ENCODE peak calls at places on chromosomes 16 and 17, in five cellular contexts. One of them, this sample, is unnamed. For H3K27me3, the result is how much of the 10 kb centered on the place peaks cover.

GRCh38 chr17:8941980-8942617 is 23.4 kb downstream of the PIK3R5 start:
- DNase-seq in A673: no peak
- DNase-seq in mammary epithelial cell: no peak
- DNase-seq in GM23248: no peak
- DNase-seq in keratinocyte: no peak
- DNase-seq in this sample: no peak

GRCh38 chr17:72476134-72476533 is 355.3 kb downstream of the SOX9 start:
- DNase-seq in A673: no peak
- DNase-seq in mammary epithelial cell: no peak
- DNase-seq in GM23248: no peak
- DNase-seq in keratinocyte: no peak
- DNase-seq in this sample: no peak

GRCh38 chr16:83403751-83404150 is 404.0 kb upstream of the HSBP1 start:
- DNase-seq in A673: no peak
- DNase-seq in mammary epithelial cell: peak
- DNase-seq in GM23248: peak
- DNase-seq in keratinocyte: peak
- DNase-seq in this sample: no peak

GRCh38 chr16:72198021-72198420 is 26.1 kb upstream of the PMFBP1 start:
- DNase-seq in A673: peak
- DNase-seq in mammary epithelial cell: no peak
- DNase-seq in GM23248: peak
- DNase-seq in keratinocyte: no peak
- DNase-seq in this sample: no peak

GRCh38 chr16:55815320-55815719 is 17.6 kb downstream of the CES1 start:
- DNase-seq in A673: no peak
- DNase-seq in mammary epithelial cell: no peak
- DNase-seq in GM23248: no peak
- DNase-seq in keratinocyte: no peak
- DNase-seq in this sample: no peak

GRCh38 chr17:80763293-80763867 is 218.7 kb downstream of the RPTOR start:
- DNase-seq in A673: no peak
- DNase-seq in mammary epithelial cell: no peak
- DNase-seq in GM23248: no peak
- DNase-seq in keratinocyte: no peak
- DNase-seq in this sample: no peak

GRCh38 chr16:66207864-66208226 is 158.6 kb upstream of the CDH5 start:
- DNase-seq in A673: no peak
- DNase-seq in mammary epithelial cell: no peak
- DNase-seq in GM23248: no peak
- DNase-seq in keratinocyte: no peak
- DNase-seq in this sample: peak

GRCh38 chr17:9529033-9529748 is 46.4 kb downstream of the STX8 start:
- DNase-seq in A673: peak
- DNase-seq in mammary epithelial cell: peak
- DNase-seq in GM23248: peak
- DNase-seq in keratinocyte: no peak
- DNase-seq in this sample: peak

GRCh38 chr17:76994237-76994637 is 126.0 kb downstream of the MGAT5B start:
- DNase-seq in A673: no peak
- DNase-seq in mammary epithelial cell: no peak
- DNase-seq in GM23248: no peak
- DNase-seq in keratinocyte: no peak
- DNase-seq in this sample: no peak

GRCh38 chr17:39563476-39563875 is 44.2 kb downstream of the NEUROD2 start:
- DNase-seq in A673: peak
- DNase-seq in mammary epithelial cell: no peak
- DNase-seq in GM23248: no peak
- DNase-seq in keratinocyte: no peak
- DNase-seq in this sample: no peak

DNA sequence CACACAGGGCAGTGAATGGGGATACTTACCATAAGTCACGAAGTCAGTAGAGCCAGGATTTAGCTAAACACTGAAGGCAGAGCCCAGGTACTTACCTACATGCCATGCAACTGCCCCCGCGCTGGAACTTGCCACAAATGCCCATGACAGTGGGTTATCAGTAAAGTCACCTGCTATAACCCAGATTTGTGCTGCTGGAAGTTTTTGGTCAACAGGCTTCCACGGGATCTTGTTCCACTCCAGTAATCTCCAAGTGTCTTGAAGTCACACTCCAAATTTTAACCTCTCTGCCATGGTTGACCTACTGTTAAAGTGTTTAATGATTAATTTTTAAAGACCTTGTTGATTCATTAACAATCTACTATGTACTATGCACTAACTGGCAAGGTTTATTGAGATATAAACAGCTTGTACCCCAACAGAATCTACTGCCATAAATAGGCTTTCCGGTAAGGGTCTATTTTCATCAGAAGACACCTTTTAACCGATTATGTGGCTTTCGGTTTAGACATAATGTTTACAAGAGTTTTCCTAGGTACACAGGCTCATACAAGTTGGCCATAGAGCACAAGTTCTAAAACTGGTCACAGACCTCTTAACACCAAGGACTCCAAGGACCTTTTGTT is 6.3 kb upstream of the SLC5A11 start:
- DNase-seq in A673: no peak
- DNase-seq in mammary epithelial cell: no peak
- DNase-seq in GM23248: no peak
- DNase-seq in keratinocyte: no peak
- DNase-seq in this sample: no peak
- H3K4me3 ChIP-seq in A673: no peak
- H3K4me3 ChIP-seq in mammary epithelial cell: no peak
- H3K4me3 ChIP-seq in GM23248: peak
- H3K4me3 ChIP-seq in keratinocyte: no peak
- H3K4me3 ChIP-seq in this sample: no peak

GRCh38 chr16:827513-827912 is 27.0 kb upstream of the GNG13 start:
- DNase-seq in A673: no peak
- DNase-seq in mammary epithelial cell: no peak
- DNase-seq in GM23248: no peak
- DNase-seq in keratinocyte: no peak
- DNase-seq in this sample: no peak

GRCh38 chr16:822909-823297 is 22.4 kb upstream of the GNG13 start:
- DNase-seq in A673: no peak
- DNase-seq in mammary epithelial cell: no peak
- DNase-seq in GM23248: no peak
- DNase-seq in keratinocyte: no peak
- DNase-seq in this sample: no peak

GRCh38 chr16:824601-825000 is 24.1 kb upstream of the GNG13 start:
- DNase-seq in A673: no peak
- DNase-seq in mammary epithelial cell: no peak
- DNase-seq in GM23248: no peak
- DNase-seq in keratinocyte: no peak
- DNase-seq in this sample: no peak

GRCh38 chr16:824194-824593 is 23.7 kb upstream of the GNG13 start:
- DNase-seq in A673: no peak
- DNase-seq in mammary epithelial cell: no peak
- DNase-seq in GM23248: no peak
- DNase-seq in keratinocyte: no peak
- DNase-seq in this sample: no peak

DNA sequence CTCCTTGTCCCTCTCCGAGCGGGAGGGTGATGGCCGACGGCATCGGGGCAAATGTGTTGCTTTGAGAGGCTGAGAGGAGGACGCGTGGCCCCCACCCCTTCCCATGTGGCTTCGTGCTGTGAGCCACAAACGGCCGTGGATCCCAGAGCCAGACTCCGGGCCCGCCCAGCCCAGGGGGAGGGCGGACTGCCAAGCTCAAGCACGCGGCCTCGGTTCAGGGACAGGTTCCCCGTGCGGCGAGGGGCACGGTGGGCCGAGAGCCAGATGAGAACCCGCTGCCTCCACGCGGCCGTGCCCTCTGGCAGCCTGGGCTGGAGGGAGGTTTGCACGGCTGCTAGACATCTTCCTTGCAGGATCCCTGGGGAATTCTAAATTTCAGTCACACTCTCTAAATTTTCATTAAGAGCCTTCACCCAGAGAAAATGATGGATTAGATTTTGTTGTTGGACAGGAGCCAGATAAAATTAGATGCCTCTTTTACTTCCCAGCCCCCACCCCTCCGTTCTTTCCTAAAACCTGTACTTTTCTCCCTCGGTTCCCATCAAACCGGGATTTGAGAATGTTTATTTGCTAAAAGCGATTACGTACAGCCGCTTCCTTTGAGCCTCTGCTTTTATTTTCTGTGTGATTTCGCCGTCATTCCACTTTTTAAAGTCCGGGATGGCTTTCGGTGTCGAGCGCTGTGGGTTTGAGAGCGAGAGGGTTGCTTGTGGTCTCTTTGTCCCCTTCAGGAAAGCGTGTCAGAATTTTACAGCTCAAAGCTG is 24.9 kb upstream of the GNG13 start:
- DNase-seq in A673: peak
- DNase-seq in mammary epithelial cell: no peak
- DNase-seq in GM23248: peak
- DNase-seq in keratinocyte: no peak
- DNase-seq in this sample: no peak
- TF ChIP-seq EZH2 in A673: no peak
- TF ChIP-seq EZH2 in mammary epithelial cell: no peak
- TF ChIP-seq EZH2 in GM23248: peak
- TF ChIP-seq EZH2 in keratinocyte: no peak
- TF ChIP-seq EZH2 in this sample: no peak

DNA sequence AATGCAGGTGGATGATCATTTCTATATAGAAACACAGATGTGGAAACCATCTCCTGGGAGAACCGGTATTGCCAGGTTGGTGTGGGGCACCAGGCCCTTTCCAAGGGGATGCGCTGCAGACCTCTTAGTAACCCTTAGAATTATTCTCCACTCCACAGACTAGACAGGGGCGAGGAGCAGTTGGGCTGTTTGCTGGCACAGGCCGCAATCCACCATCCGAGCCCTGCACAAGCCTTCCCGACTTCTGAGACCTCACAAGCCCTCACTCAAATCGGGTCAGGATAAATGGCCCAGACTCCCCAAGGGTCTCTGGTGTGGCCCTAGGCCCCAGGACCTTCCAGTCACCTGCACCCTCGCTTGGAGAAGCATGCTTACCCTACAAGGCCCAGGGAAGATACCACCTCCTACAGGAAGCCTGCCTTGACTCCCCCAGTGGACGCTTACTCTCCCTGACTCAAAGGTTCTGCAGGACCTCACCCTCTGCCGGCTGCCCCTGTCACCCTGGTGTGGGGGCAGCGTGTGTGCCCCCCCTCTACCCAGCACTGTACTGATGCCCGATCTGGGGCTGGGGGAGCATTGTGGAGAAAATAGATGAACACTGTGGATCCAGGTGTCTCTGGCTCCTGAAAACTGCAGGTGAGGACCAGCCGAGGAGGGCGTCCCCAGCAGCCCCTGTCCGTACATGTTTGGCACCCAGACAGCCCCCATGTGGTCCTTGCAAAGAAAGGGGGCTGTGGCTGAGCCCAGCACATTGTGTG is 49.8 kb upstream of the ACSF3 start:
- DNase-seq in A673: no peak
- DNase-seq in mammary epithelial cell: no peak
- DNase-seq in GM23248: no peak
- DNase-seq in keratinocyte: no peak
- DNase-seq in this sample: no peak
- H3K27me3 ChIP-seq in A673: under half
- H3K27me3 ChIP-seq in mammary epithelial cell: under half
- H3K27me3 ChIP-seq in GM23248: under half
- H3K27me3 ChIP-seq in keratinocyte: under half
- H3K27me3 ChIP-seq in this sample: under half

DNA sequence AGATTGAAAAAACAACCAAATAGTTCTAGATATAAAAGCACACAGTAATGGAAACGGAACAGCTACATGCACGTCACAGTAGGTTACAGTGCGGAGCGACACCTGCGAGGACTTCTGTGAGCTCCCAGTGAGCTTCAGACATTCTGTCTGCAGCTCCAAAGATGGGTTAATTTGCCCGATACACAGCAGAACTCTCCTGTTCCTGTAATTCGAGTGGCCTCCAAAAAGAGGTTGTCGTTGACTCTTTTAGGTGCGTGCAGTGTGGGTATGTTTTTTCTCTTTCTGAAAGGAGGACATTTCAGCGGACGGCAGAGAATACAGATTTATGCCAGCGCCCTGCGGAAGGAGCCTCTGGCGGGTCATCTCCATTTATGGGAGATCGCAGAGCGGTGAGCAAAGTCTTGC is 2.9 kb downstream of the OR1F1 start:
- DNase-seq in A673: no peak
- DNase-seq in mammary epithelial cell: no peak
- DNase-seq in GM23248: no peak
- DNase-seq in keratinocyte: no peak
- DNase-seq in this sample: no peak
- H3K4me3 ChIP-seq in A673: peak
- H3K4me3 ChIP-seq in mammary epithelial cell: peak
- H3K4me3 ChIP-seq in GM23248: peak
- H3K4me3 ChIP-seq in keratinocyte: peak
- H3K4me3 ChIP-seq in this sample: no peak